ENCODE peak calls at places on chromosomes 11 and 22, in seven cellular contexts. One of them, this sample, is unnamed.

GRCh38 chr11:124174001-124174400 is 9.1 kb upstream of the OR10D3 start:
- DNase-seq in heart left ventricle: no peak
- DNase-seq in endothelial cell of umbilical vein: peak
- DNase-seq in PC-3: peak
- DNase-seq in SK-N-SH: no peak
- DNase-seq in psoas muscle: no peak
- DNase-seq in cardiac muscle cell: peak
- DNase-seq in this sample: no peak

GRCh38 chr11:96486890-96487633 is 97.2 kb downstream of the JRKL start:
- DNase-seq in heart left ventricle: no peak
- DNase-seq in PC-3: peak
- DNase-seq in psoas muscle: no peak
- DNase-seq in cardiac muscle cell: peak
- DNase-seq in endothelial cell of umbilical vein: no peak
- DNase-seq in SK-N-SH: no peak
- DNase-seq in this sample: no peak

GRCh38 chr11:37502202-37502601 is 904.2 kb upstream of the RAG2 start:
- DNase-seq in psoas muscle: no peak
- DNase-seq in endothelial cell of umbilical vein: no peak
- DNase-seq in PC-3: no peak
- DNase-seq in heart left ventricle: no peak
- DNase-seq in cardiac muscle cell: peak
- DNase-seq in SK-N-SH: no peak
- DNase-seq in this sample: no peak

GRCh38 chr22:46914916-46915894 is 152.8 kb downstream of the TBC1D22A start:
- DNase-seq in SK-N-SH: no peak
- DNase-seq in heart left ventricle: no peak
- DNase-seq in PC-3: no peak
- DNase-seq in psoas muscle: no peak
- DNase-seq in cardiac muscle cell: no peak
- DNase-seq in endothelial cell of umbilical vein: no peak
- DNase-seq in this sample: no peak

GRCh38 chr22:37601203-37601539 is 7.5 kb upstream of the GGA1 start:
- DNase-seq in psoas muscle: no peak
- DNase-seq in PC-3: no peak
- DNase-seq in cardiac muscle cell: no peak
- DNase-seq in SK-N-SH: no peak
- DNase-seq in heart left ventricle: no peak
- DNase-seq in endothelial cell of umbilical vein: no peak
- DNase-seq in this sample: no peak

GRCh38 chr22:32660292-32660691 is 141.2 kb upstream of the TIMP3 start:
- DNase-seq in psoas muscle: peak
- DNase-seq in endothelial cell of umbilical vein: no peak
- DNase-seq in cardiac muscle cell: peak
- DNase-seq in heart left ventricle: peak
- DNase-seq in PC-3: peak
- DNase-seq in SK-N-SH: peak
- DNase-seq in this sample: peak

GRCh38 chr22:42887523-42888507 is 30.7 kb upstream of the ARFGAP3 start:
- DNase-seq in heart left ventricle: no peak
- DNase-seq in psoas muscle: no peak
- DNase-seq in cardiac muscle cell: no peak
- DNase-seq in SK-N-SH: no peak
- DNase-seq in PC-3: no peak
- DNase-seq in endothelial cell of umbilical vein: no peak
- DNase-seq in this sample: no peak

GRCh38 chr22:27913162-27913741 is 5.8 kb downstream of the PITPNB start:
- DNase-seq in cardiac muscle cell: peak
- DNase-seq in endothelial cell of umbilical vein: peak
- DNase-seq in SK-N-SH: peak
- DNase-seq in heart left ventricle: peak
- DNase-seq in psoas muscle: no peak
- DNase-seq in PC-3: no peak
- DNase-seq in this sample: no peak

GRCh38 chr22:38218661-38219331 is 17.0 kb downstream of the MAFF start:
- DNase-seq in cardiac muscle cell: peak
- DNase-seq in psoas muscle: peak
- DNase-seq in SK-N-SH: no peak
- DNase-seq in heart left ventricle: peak
- DNase-seq in PC-3: peak
- DNase-seq in endothelial cell of umbilical vein: peak
- DNase-seq in this sample: peak

GRCh38 chr22:44814266-44815098 is 62.1 kb downstream of the ARHGAP8 start:
- DNase-seq in heart left ventricle: no peak
- DNase-seq in endothelial cell of umbilical vein: no peak
- DNase-seq in cardiac muscle cell: no peak
- DNase-seq in SK-N-SH: no peak
- DNase-seq in psoas muscle: no peak
- DNase-seq in PC-3: no peak
- DNase-seq in this sample: no peak

GRCh38 chr22:31400023-31400397 is 606 bp downstream of the DRG1 start:
- DNase-seq in psoas muscle: no peak
- DNase-seq in SK-N-SH: no peak
- DNase-seq in endothelial cell of umbilical vein: no peak
- DNase-seq in cardiac muscle cell: peak
- DNase-seq in PC-3: no peak
- DNase-seq in heart left ventricle: no peak
- DNase-seq in this sample: no peak

GRCh38 chr11:134033696-134034491 is 35.0 kb upstream of the JAM3 start:
- DNase-seq in cardiac muscle cell: peak
- DNase-seq in SK-N-SH: peak
- DNase-seq in PC-3: peak
- DNase-seq in heart left ventricle: peak
- DNase-seq in psoas muscle: peak
- DNase-seq in endothelial cell of umbilical vein: peak
- DNase-seq in this sample: peak

GRCh38 chr11:65714433-65714832 is 2.4 kb downstream of the KAT5 start:
- DNase-seq in SK-N-SH: no peak
- DNase-seq in psoas muscle: no peak
- DNase-seq in cardiac muscle cell: no peak
- DNase-seq in PC-3: no peak
- DNase-seq in heart left ventricle: no peak
- DNase-seq in endothelial cell of umbilical vein: no peak
- DNase-seq in this sample: no peak

GRCh38 chr11:94938399-94939055 is 34.8 kb downstream of the CWC15 start:
- DNase-seq in cardiac muscle cell: peak
- DNase-seq in psoas muscle: peak
- DNase-seq in SK-N-SH: peak
- DNase-seq in PC-3: peak
- DNase-seq in endothelial cell of umbilical vein: peak
- DNase-seq in heart left ventricle: peak
- DNase-seq in this sample: peak

GRCh38 chr22:30474683-30475424 is 3.0 kb upstream of the SEC14L3 start:
- DNase-seq in cardiac muscle cell: no peak
- DNase-seq in psoas muscle: no peak
- DNase-seq in endothelial cell of umbilical vein: no peak
- DNase-seq in heart left ventricle: no peak
- DNase-seq in PC-3: no peak
- DNase-seq in SK-N-SH: no peak
- DNase-seq in this sample: no peak

GRCh38 chr22:43567691-43568308 is 156.0 kb downstream of the MPPED1 start:
- DNase-seq in psoas muscle: no peak
- DNase-seq in heart left ventricle: no peak
- DNase-seq in SK-N-SH: no peak
- DNase-seq in endothelial cell of umbilical vein: no peak
- DNase-seq in cardiac muscle cell: peak
- DNase-seq in PC-3: no peak
- DNase-seq in this sample: no peak

GRCh38 chr11:34050536-34050935 is 995 bp upstream of the CAPRIN1 start:
- DNase-seq in PC-3: no peak
- DNase-seq in cardiac muscle cell: peak
- DNase-seq in SK-N-SH: no peak
- DNase-seq in heart left ventricle: no peak
- DNase-seq in endothelial cell of umbilical vein: no peak
- DNase-seq in psoas muscle: no peak
- DNase-seq in this sample: no peak

GRCh38 chr11:11553595-11553994 is 68.2 kb downstream of the GALNT18 start:
- DNase-seq in psoas muscle: no peak
- DNase-seq in endothelial cell of umbilical vein: no peak
- DNase-seq in SK-N-SH: no peak
- DNase-seq in cardiac muscle cell: no peak
- DNase-seq in PC-3: no peak
- DNase-seq in heart left ventricle: peak
- DNase-seq in this sample: peak

GRCh38 chr11:880447-880846 is 30.2 kb downstream of the CHID1 start:
- DNase-seq in SK-N-SH: no peak
- DNase-seq in psoas muscle: no peak
- DNase-seq in endothelial cell of umbilical vein: no peak
- DNase-seq in cardiac muscle cell: no peak
- DNase-seq in PC-3: no peak
- DNase-seq in heart left ventricle: no peak
- DNase-seq in this sample: no peak
- H3K27ac ChIP-seq in SK-N-SH: no peak
- H3K27ac ChIP-seq in psoas muscle: no peak
- H3K27ac ChIP-seq in endothelial cell of umbilical vein: no peak
- H3K27ac ChIP-seq in cardiac muscle cell: no peak
- H3K27ac ChIP-seq in PC-3: no peak
- H3K27ac ChIP-seq in heart left ventricle: no peak
- H3K27ac ChIP-seq in this sample: no peak

GRCh38 chr11:116202922-116203321 is 569.9 kb downstream of the BUD13 start:
- DNase-seq in SK-N-SH: no peak
- DNase-seq in psoas muscle: no peak
- DNase-seq in heart left ventricle: no peak
- DNase-seq in PC-3: no peak
- DNase-seq in cardiac muscle cell: no peak
- DNase-seq in endothelial cell of umbilical vein: no peak
- DNase-seq in this sample: no peak

GRCh38 chr11:116211166-116211565 is 561.6 kb downstream of the BUD13 start:
- DNase-seq in SK-N-SH: no peak
- DNase-seq in PC-3: no peak
- DNase-seq in heart left ventricle: no peak
- DNase-seq in endothelial cell of umbilical vein: no peak
- DNase-seq in cardiac muscle cell: no peak
- DNase-seq in psoas muscle: no peak
- DNase-seq in this sample: no peak

GRCh38 chr11:116210663-116211062 is 562.1 kb downstream of the BUD13 start:
- DNase-seq in endothelial cell of umbilical vein: no peak
- DNase-seq in PC-3: no peak
- DNase-seq in heart left ventricle: no peak
- DNase-seq in SK-N-SH: no peak
- DNase-seq in psoas muscle: no peak
- DNase-seq in cardiac muscle cell: no peak
- DNase-seq in this sample: no peak

GRCh38 chr11:116207349-116207748 is 565.4 kb downstream of the BUD13 start:
- DNase-seq in PC-3: no peak
- DNase-seq in endothelial cell of umbilical vein: no peak
- DNase-seq in heart left ventricle: no peak
- DNase-seq in psoas muscle: no peak
- DNase-seq in SK-N-SH: peak
- DNase-seq in cardiac muscle cell: no peak
- DNase-seq in this sample: no peak

GRCh38 chr11:116207781-116208180 is 565.0 kb downstream of the BUD13 start:
- DNase-seq in endothelial cell of umbilical vein: no peak
- DNase-seq in PC-3: no peak
- DNase-seq in psoas muscle: no peak
- DNase-seq in heart left ventricle: no peak
- DNase-seq in SK-N-SH: peak
- DNase-seq in cardiac muscle cell: no peak
- DNase-seq in this sample: no peak
- H3K27ac ChIP-seq in endothelial cell of umbilical vein: no peak
- H3K27ac ChIP-seq in PC-3: no peak
- H3K27ac ChIP-seq in psoas muscle: no peak
- H3K27ac ChIP-seq in heart left ventricle: no peak
- H3K27ac ChIP-seq in SK-N-SH: no peak
- H3K27ac ChIP-seq in cardiac muscle cell: no peak
- H3K27ac ChIP-seq in this sample: no peak

GRCh38 chr11:68448604-68449011 is 11.9 kb upstream of the PPP6R3 start:
- DNase-seq in psoas muscle: peak
- DNase-seq in cardiac muscle cell: no peak
- DNase-seq in heart left ventricle: no peak
- DNase-seq in SK-N-SH: no peak
- DNase-seq in PC-3: no peak
- DNase-seq in endothelial cell of umbilical vein: no peak
- DNase-seq in this sample: no peak

GRCh38 chr11:68447015-68447801 is 13.3 kb upstream of the PPP6R3 start:
- DNase-seq in psoas muscle: peak
- DNase-seq in PC-3: peak
- DNase-seq in endothelial cell of umbilical vein: peak
- DNase-seq in SK-N-SH: peak
- DNase-seq in heart left ventricle: peak
- DNase-seq in cardiac muscle cell: peak
- DNase-seq in this sample: peak

GRCh38 chr11:68445531-68446035 is 15.0 kb upstream of the PPP6R3 start:
- DNase-seq in SK-N-SH: no peak
- DNase-seq in PC-3: no peak
- DNase-seq in endothelial cell of umbilical vein: no peak
- DNase-seq in cardiac muscle cell: no peak
- DNase-seq in psoas muscle: peak
- DNase-seq in heart left ventricle: no peak
- DNase-seq in this sample: no peak

GRCh38 chr11:68444566-68444965 is 16.0 kb upstream of the PPP6R3 start:
- DNase-seq in endothelial cell of umbilical vein: no peak
- DNase-seq in cardiac muscle cell: no peak
- DNase-seq in psoas muscle: peak
- DNase-seq in heart left ventricle: no peak
- DNase-seq in PC-3: no peak
- DNase-seq in SK-N-SH: no peak
- DNase-seq in this sample: no peak

GRCh38 chr11:68446046-68446725 is 14.4 kb upstream of the PPP6R3 start:
- DNase-seq in psoas muscle: peak
- DNase-seq in cardiac muscle cell: no peak
- DNase-seq in SK-N-SH: peak
- DNase-seq in PC-3: no peak
- DNase-seq in endothelial cell of umbilical vein: no peak
- DNase-seq in heart left ventricle: no peak
- DNase-seq in this sample: no peak
- H3K27ac ChIP-seq in psoas muscle: no peak
- H3K27ac ChIP-seq in cardiac muscle cell: no peak
- H3K27ac ChIP-seq in SK-N-SH: no peak
- H3K27ac ChIP-seq in PC-3: no peak
- H3K27ac ChIP-seq in endothelial cell of umbilical vein: no peak
- H3K27ac ChIP-seq in heart left ventricle: no peak
- H3K27ac ChIP-seq in this sample: no peak

DNA sequence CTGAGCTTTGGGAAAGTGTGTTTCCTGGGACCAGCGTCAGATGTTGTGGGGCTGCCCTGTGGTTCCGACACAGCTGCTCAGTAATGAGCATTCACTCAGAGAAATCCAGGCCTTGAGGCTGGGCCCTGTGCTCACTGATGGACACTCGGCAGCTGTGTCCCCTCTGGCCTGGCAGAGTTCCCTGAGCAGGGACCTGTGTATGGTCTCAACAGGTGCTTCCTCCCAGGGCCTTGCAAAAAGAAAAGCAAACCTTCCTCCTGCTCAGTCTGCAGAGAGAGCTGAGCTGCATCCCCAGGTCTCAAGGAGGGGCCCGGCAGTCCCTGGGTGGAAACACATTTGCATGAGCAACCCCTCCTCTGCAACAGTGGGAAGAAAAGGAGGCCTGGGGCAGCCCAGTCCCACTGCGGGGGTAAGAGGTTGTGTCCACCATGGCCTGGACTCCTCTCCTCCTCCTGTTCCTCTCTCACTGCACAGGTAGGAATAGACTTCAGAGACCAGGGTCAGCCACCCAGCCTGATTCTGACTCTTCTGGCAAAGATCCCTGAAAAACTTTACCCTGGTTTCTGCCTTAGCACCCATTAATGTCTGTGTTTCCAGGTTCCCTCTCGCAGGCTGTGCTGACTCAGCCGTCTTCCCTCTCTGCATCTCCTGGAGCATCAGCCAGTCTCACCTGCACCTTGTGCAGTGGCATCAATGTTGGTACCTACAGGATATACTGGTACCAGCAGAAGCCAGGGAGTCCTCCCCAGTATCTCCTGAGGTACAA is 131.2 kb downstream of the VPREB1 start:
- DNase-seq in cardiac muscle cell: no peak
- DNase-seq in psoas muscle: no peak
- DNase-seq in PC-3: no peak
- DNase-seq in heart left ventricle: peak
- DNase-seq in SK-N-SH: no peak
- DNase-seq in endothelial cell of umbilical vein: no peak
- DNase-seq in this sample: no peak
- H3K27ac ChIP-seq in cardiac muscle cell: no peak
- H3K27ac ChIP-seq in psoas muscle: no peak
- H3K27ac ChIP-seq in PC-3: no peak
- H3K27ac ChIP-seq in heart left ventricle: no peak
- H3K27ac ChIP-seq in SK-N-SH: no peak
- H3K27ac ChIP-seq in endothelial cell of umbilical vein: no peak
- H3K27ac ChIP-seq in this sample: no peak